ENCODE peak calls at places on chromosomes 7 and 10, in nine cellular contexts. L, I, F, P, J, H, Z, C and Y are unnamed samples.

GRCh38 chr7:41885078-41885477 is 182.2 kb upstream of the INHBA start:
- DNase-seq in L (no peak), Z (no peak), J (no peak), C (no peak), F (peak), H (peak), P (no peak), I (no peak), Y (no peak)

GRCh38 chr10:13382759-13383753 is 35.0 kb upstream of the SEPHS1 start:
- DNase-seq in P (peak), F (no peak), C (no peak), Z (no peak), H (no peak), L (no peak), I (no peak), J (peak), Y (no peak)

GRCh38 chr10:49594594-49594993 is 15.5 kb upstream of the SLC18A3 start:
- DNase-seq in F (peak), Z (peak), C (peak), P (no peak), I (no peak), H (peak), J (peak), L (no peak), Y (no peak)

GRCh38 chr10:101062231-101063161 is 707 bp downstream of the KAZALD1 start:
- DNase-seq in I (no peak), H (no peak), C (no peak), L (no peak), J (peak), P (peak), Z (peak), F (no peak), Y (no peak)

GRCh38 chr10:27741173-27742091 is 4.2 kb downstream of the MKX start:
- DNase-seq in I (no peak), F (no peak), P (no peak), H (no peak), L (no peak), C (no peak), Z (peak), J (peak), Y (no peak)

GRCh38 chr10:128468462-128468861 is 342.2 kb upstream of the MKI67 start:
- DNase-seq in L (no peak), C (no peak), P (no peak), J (no peak), Z (no peak), F (no peak), H (no peak), I (no peak), Y (no peak)

GRCh38 chr7:20647908-20648776 is 32.7 kb downstream of the ABCB5 start:
- DNase-seq in F (peak), H (peak), Z (peak), J (no peak), P (no peak), L (no peak), I (no peak), C (no peak), Y (no peak)

GRCh38 chr7:122535086-122535485 is 163.8 kb downstream of the RNF133 start:
- DNase-seq in L (no peak), C (no peak), P (no peak), Z (no peak), J (no peak), H (no peak), F (no peak), I (no peak), Y (no peak)

GRCh38 chr10:126913316-126913715 is 8.1 kb downstream of the DOCK1 start:
- DNase-seq in J (no peak), H (no peak), Z (no peak), C (no peak), F (no peak), P (no peak), I (no peak), L (no peak), Y (no peak)

GRCh38 chr10:308572-309085 is 173.4 kb downstream of the ZMYND11 start:
- DNase-seq in Z (no peak), H (no peak), I (no peak), F (no peak), L (no peak), J (no peak), P (no peak), C (no peak), Y (no peak)

GRCh38 chr7:129494041-129494440 is 8.3 kb upstream of the SMKR1 start:
- DNase-seq in I (no peak), L (no peak), H (peak), P (no peak), C (no peak), F (peak), J (no peak), Z (peak), Y (no peak)

GRCh38 chr10:29317423-29318021 is 28.7 kb downstream of the LYZL1 start:
- DNase-seq in C (no peak), F (no peak), Z (no peak), H (no peak), J (no peak), L (no peak), P (no peak), I (no peak), Y (no peak)